ENCODE peak calls at places on chromosomes 7 and 10, in five cellular contexts. M is NCI-H774; W is Daoy; G is right lobe of liver; O is stimulated activated CD4-positive, alpha-beta T cell treated with anti-CD3 and anti-CD28 coated beads, Interleukin-4, amount 100 ng/mL, for 24 hours. B is an unnamed sample.

GRCh38 chr7:139745330-139746143 is 32.3 kb downstream of the HIPK2 start:
- DNase-seq in W (no peak), M (peak; percentile 27), O (no peak), G (peak; percentile 57), B (no peak)

GRCh38 chr7:954330-955238 is at the start of gene ADAP1:
- DNase-seq in W (peak; percentile 66), O (peak; percentile 54), G (peak; percentile 61), M (no peak), B (no peak)

GRCh38 chr10:13120786-13121499 is 21.0 kb downstream of the OPTN start:
- DNase-seq in W (no peak), M (no peak), O (no peak), G (no peak), B (no peak)

GRCh38 chr7:142581341-142581740 is 167.9 kb upstream of the PRSS1 start:
- DNase-seq in O (peak; percentile 7), M (no peak), G (no peak), W (peak; percentile 26), B (no peak)

GRCh38 chr10:131264110-131264788 is 47.3 kb downstream of the TCERG1L start:
- DNase-seq in O (no peak), G (no peak), M (no peak), W (no peak), B (peak; percentile 3)

GRCh38 chr7:29255839-29256782 is 61.5 kb downstream of the CHN2 start:
- DNase-seq in G (no peak), W (peak; percentile 64), O (no peak), M (no peak), B (no peak)

GRCh38 chr7:134016223-134016941 is 110.8 kb upstream of the LRGUK start:
- DNase-seq in G (peak; percentile 22), M (peak; percentile 13), O (no peak), W (peak; percentile 43), B (no peak)

GRCh38 chr7:133486-133885 is 58.9 kb upstream of the FAM20C start:
- DNase-seq in M (no peak), W (no peak), O (no peak), G (no peak), B (no peak)

GRCh38 chr7:90271753-90272152 is 26.8 kb downstream of the CFAP69 start:
- DNase-seq in O (no peak), W (no peak), G (no peak), M (no peak), B (no peak)

GRCh38 chr10:101053516-101053915 is 8.3 kb upstream of the KAZALD1 start:
- DNase-seq in G (no peak), W (no peak), O (no peak), M (no peak), B (no peak)

B was measured in tibial artery.